ENCODE peak calls at places on chromosomes 3 and 15, in four cellular contexts. L is CD8-positive, alpha-beta memory T cell; N is fibroblast of lung; Z is left ventricle myocardium inferior. J is an unnamed sample.

GRCh38 chr3:111568906-111569305 is 26.2 kb downstream of the ZBED2 start:
- DNase-seq in L (no peak), N (no peak), Z (no peak), J (no peak)

GRCh38 chr15:81373996-81374395 is at the start of gene TMC3:
- DNase-seq in L (no peak), N (no peak), Z (no peak), J (no peak)

GRCh38 chr3:42118762-42119361 is 27.7 kb downstream of the TRAK1 start:
- DNase-seq in L (no peak), N (peak; percentile 47), Z (no peak), J (peak; percentile 82)

GRCh38 chr3:134640872-134641470 is 9.9 kb downstream of the KY start:
- DNase-seq in L (no peak), N (peak; percentile 42), Z (no peak), J (peak; percentile 77)

GRCh38 chr3:113013593-113013992 is 22.8 kb downstream of the GTPBP8 start:
- DNase-seq in L (peak; percentile 17), N (no peak), Z (no peak), J (no peak)

GRCh38 chr15:55879181-55879580 is 114.2 kb downstream of the NEDD4 start:
- DNase-seq in L (no peak), N (peak; percentile 50), Z (no peak), J (no peak)

GRCh38 chr3:100075163-100075562 is 39.1 kb downstream of the FILIP1L start:
- DNase-seq in L (no peak), N (no peak), Z (no peak), J (no peak)

GRCh38 chr3:159488657-159489056 is 500.0 kb upstream of the IL12A start:
- DNase-seq in L (no peak), N (no peak), Z (no peak), J (no peak)

GRCh38 chr3:127652246-127652995 is 20.3 kb upstream of the ABTB1 start:
- DNase-seq in L (peak; percentile 23), N (peak; percentile 64), Z (peak; percentile 45), J (peak; percentile 90)

GRCh38 chr15:83053151-83053550 is 13.9 kb downstream of the BTBD1 start:
- DNase-seq in L (no peak), N (peak; percentile 79), Z (no peak), J (no peak)

GRCh38 chr3:48919215-48920138 is 835 bp downstream of the ARIH2 start:
- DNase-seq in L (peak; percentile 70), N (peak; percentile 30), Z (peak; percentile 20), J (peak; percentile 71)

GRCh38 chr3:132787616-132788015 is 65.4 kb upstream of the NPHP3 start:
- DNase-seq in L (no peak), N (peak; percentile 81), Z (no peak), J (no peak)

GRCh38 chr3:23685484-23686258 is 120.1 kb upstream of the UBE2E1 start:
- DNase-seq in L (no peak), N (peak; percentile 99), Z (peak; percentile 32), J (no peak)

GRCh38 chr3:129291487-129291886 is 12.8 kb downstream of the HMCES start:
- DNase-seq in L (no peak), N (peak; percentile 79), Z (no peak), J (no peak)

GRCh38 chr3:61559108-61559731 is 2.2 kb upstream of the PTPRG start:
- DNase-seq in L (no peak), N (no peak), Z (no peak), J (peak; percentile 28)

GRCh38 chr15:100123611-100124010 is 218.2 kb downstream of the ADAMTS17 start:
- DNase-seq in L (no peak), N (peak; percentile 28), Z (no peak), J (no peak)

GRCh38 chr3:159655202-159655601 is 333.4 kb upstream of the IL12A start:
- DNase-seq in L (no peak), N (no peak), Z (no peak), J (no peak)

GRCh38 chr3:24004171-24004938 is 59.3 kb downstream of the NR1D2 start:
- DNase-seq in L (no peak), N (no peak), Z (no peak), J (no peak)

GRCh38 chr3:41198950-41199865 is at the start of gene CTNNB1:
- DNase-seq in L (peak; percentile 89), N (peak; percentile 96), Z (peak; percentile 94), J (peak; percentile 89)

GRCh38 chr3:190486201-190486865 is 27.6 kb upstream of the IL1RAP start:
- DNase-seq in L (no peak), N (peak; percentile 14), Z (no peak), J (peak; percentile 22)

GRCh38 chr3:17605032-17605431 is 137.4 kb downstream of the TBC1D5 start:
- DNase-seq in L (no peak), N (peak; percentile 82), Z (no peak), J (no peak)

GRCh38 chr15:61978225-61978624 is 82.0 kb downstream of the VPS13C start:
- DNase-seq in L (no peak), N (no peak), Z (no peak), J (no peak)

GRCh38 chr3:147364771-147365170 is 41.6 kb downstream of the ZIC4 start:
- DNase-seq in L (no peak), N (no peak), Z (no peak), J (no peak)

GRCh38 chr3:30471076-30471475 is 135.3 kb upstream of the TGFBR2 start:
- DNase-seq in L (no peak), N (peak; percentile 26), Z (no peak), J (no peak)

DNA sequence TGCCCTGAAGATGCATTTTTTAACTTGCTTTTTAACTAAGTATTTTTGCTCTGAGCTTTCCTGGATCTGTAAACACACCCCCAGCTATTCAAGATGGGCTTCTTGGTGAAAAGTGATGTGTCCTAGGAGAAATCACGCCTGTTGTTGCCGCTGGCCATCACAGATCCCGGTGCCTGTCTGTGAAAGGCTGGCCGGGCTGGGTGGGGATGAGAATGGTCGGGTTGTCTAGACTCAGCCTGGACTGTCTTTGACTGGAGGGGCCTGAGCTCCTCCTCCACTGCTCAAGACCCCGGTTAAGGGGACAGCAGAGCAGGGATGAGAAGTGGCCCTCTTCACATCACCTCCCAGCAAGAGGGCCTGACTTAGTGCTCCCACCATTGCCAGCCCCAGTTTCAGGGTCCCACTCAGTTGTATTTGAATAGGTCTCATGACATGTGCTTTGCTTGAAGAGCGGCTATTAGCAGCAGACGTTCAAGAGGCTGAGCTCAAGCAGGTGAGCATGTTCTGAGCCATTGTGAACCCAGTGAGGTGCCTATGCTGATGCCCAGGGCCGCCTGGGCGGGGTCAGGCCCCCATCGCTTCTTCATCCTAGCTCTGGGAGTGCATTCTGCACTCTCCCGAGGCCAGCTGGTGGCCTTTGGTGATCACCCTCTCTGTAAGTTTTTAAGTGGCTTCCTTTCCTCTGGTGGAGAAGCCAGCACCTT is 79.9 kb downstream of the IGF1R start:
- DNase-seq in L (no peak), N (no peak), Z (no peak), J (no peak)
- H3K4me3 ChIP-seq in L (no peak overlapping the region), N (peak overlapping the region; percentile 3), Z (peak overlapping the region; percentile 40), J (no peak overlapping the region)

DNA sequence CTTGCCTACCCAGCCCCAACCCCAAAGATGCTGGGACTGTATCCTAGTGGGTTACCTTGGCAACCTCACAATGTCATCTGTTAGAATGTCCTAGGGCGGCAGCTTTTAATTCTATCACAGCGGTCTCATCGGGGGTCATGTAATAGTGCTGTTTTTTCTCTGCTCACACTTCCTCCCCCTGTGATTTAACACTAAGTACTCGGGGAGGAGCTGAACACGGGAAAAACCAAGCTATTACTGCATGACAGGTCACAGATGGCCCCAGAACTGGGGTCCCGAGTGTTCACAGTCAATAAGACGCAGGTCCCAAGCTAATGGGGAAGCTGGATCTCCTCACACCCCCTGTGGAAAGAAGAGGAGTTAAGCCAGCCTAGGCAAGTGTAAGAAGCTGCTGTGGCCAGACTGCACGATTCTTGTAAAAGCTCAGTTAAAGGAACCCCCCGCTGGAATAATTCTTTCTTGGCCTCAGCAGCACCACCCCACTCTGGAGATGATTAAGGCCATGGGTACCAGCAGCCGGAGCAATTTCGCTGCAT is 2.5 kb upstream of the RFTN1 start:
- DNase-seq in L (peak; percentile 30), N (no peak), Z (no peak), J (no peak)
- H3K27me3 ChIP-seq in L (no peaks in the 10 kb centered on the region), N (peaks cover 1% of the 10 kb centered on the region), Z (no peaks in the 10 kb centered on the region), J (peaks cover 40% of the 10 kb centered on the region)

GRCh38 chr15:72682772-72683171 is 3.2 kb downstream of the HIGD2B start:
- DNase-seq in L (no peak), N (no peak), Z (no peak), J (no peak)

GRCh38 chr15:72690938-72691337 is 4.9 kb downstream of the BBS4 start:
- DNase-seq in L (no peak), N (no peak), Z (no peak), J (no peak)

GRCh38 chr15:72688697-72689096 is 2.7 kb downstream of the BBS4 start:
- DNase-seq in L (no peak), N (no peak), Z (no peak), J (no peak)

GRCh38 chr15:72685301-72685924 is 569 bp downstream of the HIGD2B start:
- DNase-seq in L (no peak), N (peak; percentile 6), Z (no peak), J (no peak)

DNA sequence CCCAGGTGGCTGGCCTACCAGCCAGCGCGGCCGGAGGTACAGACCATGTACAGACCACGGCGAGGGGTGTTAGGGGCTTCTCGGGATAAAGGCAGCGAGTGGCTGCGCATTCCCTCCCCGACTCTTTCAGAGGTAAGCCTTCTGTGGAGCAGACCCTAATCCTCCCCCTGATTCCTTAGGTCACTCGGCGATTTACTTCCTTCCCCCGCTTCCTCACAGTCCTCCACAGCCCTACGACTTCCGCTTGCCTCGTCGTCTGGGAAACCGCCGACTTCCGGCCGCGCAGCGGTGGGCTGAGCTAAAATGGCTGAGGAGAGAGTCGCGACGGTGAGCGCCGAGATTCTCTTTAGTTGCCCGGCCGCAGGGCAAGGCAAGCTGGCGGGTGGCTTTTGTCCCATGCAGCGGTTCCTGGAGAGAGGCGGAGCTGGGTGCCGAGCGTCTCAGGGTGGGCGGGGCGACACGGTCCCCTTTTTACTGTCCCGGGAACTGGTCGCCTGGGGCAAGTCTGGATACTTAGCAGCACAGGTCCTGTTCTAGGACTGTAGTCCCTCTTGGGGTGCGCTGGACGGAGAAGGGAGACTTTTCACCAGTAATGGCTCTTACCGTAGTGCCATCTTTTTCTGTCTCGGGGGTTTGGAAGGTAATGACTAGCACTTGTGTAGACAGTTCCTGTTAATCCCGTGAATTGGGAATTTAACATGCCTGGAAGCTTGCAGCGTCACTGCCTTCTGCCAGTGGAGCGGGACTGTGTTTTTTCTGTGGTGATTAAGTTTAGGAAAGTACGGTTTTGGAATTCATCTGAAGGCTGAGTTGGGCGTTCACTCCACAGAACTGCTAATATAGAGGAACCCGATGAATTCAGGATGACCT is at the start of the genes BBS4 and HIGD2B:
- DNase-seq in L (peak; percentile 82), N (peak; percentile 83), Z (peak; percentile 88), J (peak; percentile 87)
- H3K4me3 ChIP-seq in L (peak within 1 kb of the TSS; percentile 89), N (peak within 1 kb of the TSS; percentile 93), Z (peak within 1 kb of the TSS; percentile 81), J (peak within 1 kb of the TSS; percentile 56)

GRCh38 chr3:81790117-81790516 is 28.7 kb upstream of the GBE1 start:
- DNase-seq in L (no peak), N (no peak), Z (no peak), J (no peak)
- H3K27me3 ChIP-seq in L (peaks cover 5% of the 10 kb centered on the region), N (no peaks in the 10 kb centered on the region), Z (no peaks in the 10 kb centered on the region), J (no peaks in the 10 kb centered on the region)

GRCh38 chr15:63299981-63300575 is 22.7 kb downstream of the APH1B start:
- DNase-seq in L (no peak), N (no peak), Z (no peak), J (no peak)
- H3K4me3 ChIP-seq in L (no peak overlapping the region), N (no peak overlapping the region), Z (no peak overlapping the region), J (no peak overlapping the region)